ENCODE peak calls at places on chromosome 9, in seven cellular contexts. K is coronary artery, E is HFF-Myc, W is globus pallidus, O is fibroblast of pulmonary artery, F is MM.1S, G is endothelial cell. S is an unnamed sample.

GRCh38 chr9:109542922-109543321 is 44.8 kb upstream of the PTPN3 start:
- DNase-seq in W (no peak), F (no peak), G (no peak), O (peak; percentile 9), K (no peak), E (no peak), S (no peak)

GRCh38 chr9:93205045-93205768 is 21.3 kb downstream of the WNK2 start:
- DNase-seq in O (peak; percentile 17), E (no peak), F (peak; percentile 20), K (peak; percentile 84), G (no peak), W (peak; percentile 24), S (peak; percentile 30)

GRCh38 chr9:38527507-38527906 is 92.9 kb downstream of the ANKRD18A start:
- DNase-seq in W (no peak), F (no peak), G (no peak), O (no peak), K (no peak), E (no peak), S (peak; percentile 2)

GRCh38 chr9:84271004-84271886 is 69.3 kb downstream of the SLC28A3 start:
- DNase-seq in E (peak; percentile 10), F (no peak), W (peak; percentile 60), G (peak; percentile 50), K (no peak), O (peak; percentile 81), S (peak; percentile 67)

GRCh38 chr9:73183917-73184861 is 32.5 kb downstream of the ANXA1 start:
- DNase-seq in W (peak; percentile 31), F (peak; percentile 56), E (no peak), G (no peak), K (no peak), O (peak; percentile 77), S (no peak)

GRCh38 chr9:135976944-135977343 is 15.8 kb upstream of the UBAC1 start:
- DNase-seq in G (no peak), O (no peak), K (no peak), E (no peak), W (no peak), F (no peak), S (no peak)

GRCh38 chr9:129458663-129459549 is 162.0 kb downstream of the C9orf50 start:
- DNase-seq in E (no peak), O (no peak), W (peak; percentile 69), G (peak; percentile 29), K (peak; percentile 89), F (no peak), S (no peak)

GRCh38 chr9:75429531-75430454 is 341.5 kb downstream of the OSTF1 start:
- DNase-seq in W (peak; percentile 49), O (no peak), E (no peak), G (no peak), F (no peak), K (no peak), S (no peak)

GRCh38 chr9:70588381-70588780 is 173.9 kb upstream of the KLF9 start:
- DNase-seq in O (no peak), K (no peak), F (no peak), E (no peak), G (no peak), W (no peak), S (no peak)

GRCh38 chr9:117547904-117548303 is 133.0 kb upstream of the ASTN2 start:
- DNase-seq in K (no peak), F (no peak), E (no peak), O (no peak), W (no peak), G (no peak), S (no peak)

GRCh38 chr9:91660295-91660589 is 236.6 kb upstream of the NFIL3 start:
- DNase-seq in F (no peak), G (no peak), E (no peak), K (no peak), W (no peak), O (no peak), S (no peak)

GRCh38 chr9:136700959-136701664 is 11.3 kb upstream of the DIPK1B start:
- DNase-seq in K (no peak), G (peak; percentile 11), F (peak; percentile 53), O (no peak), E (no peak), W (no peak), S (no peak)

GRCh38 chr9:19184144-19184917 is 46.2 kb upstream of the DENND4C start:
- DNase-seq in O (peak; percentile 91), F (no peak), K (peak; percentile 92), W (peak; percentile 41), E (peak; percentile 78), G (no peak), S (peak; percentile 15)

GRCh38 chr9:734831-735511 is 106.5 kb upstream of the DMRT1 start:
- DNase-seq in G (no peak), F (no peak), W (peak; percentile 87), K (peak; percentile 85), O (peak; percentile 96), E (peak; percentile 49), S (no peak)

GRCh38 chr9:104009853-104010252 is 84.3 kb upstream of the SMC2 start:
- DNase-seq in W (no peak), G (no peak), K (no peak), F (no peak), E (no peak), O (peak; percentile 23), S (no peak)

GRCh38 chr9:89889865-89890264 is 285.1 kb downstream of the GADD45G start:
- DNase-seq in O (no peak), E (no peak), W (no peak), F (no peak), K (no peak), G (no peak), S (no peak)

GRCh38 chr9:113738898-113739604 is 137.1 kb upstream of the ZNF618 start:
- DNase-seq in E (no peak), O (peak; percentile 11), F (no peak), W (no peak), G (no peak), K (no peak), S (no peak)

GRCh38 chr9:112569186-112569585 is 82.6 kb downstream of the KIAA1958 start:
- DNase-seq in K (no peak), G (no peak), O (peak; percentile 68), F (no peak), E (peak; percentile 69), W (no peak), S (no peak)

GRCh38 chr9:120151806-120152205 is 428.2 kb downstream of the CDK5RAP2 start:
- DNase-seq in G (no peak), W (no peak), O (no peak), E (no peak), F (no peak), K (no peak), S (peak; percentile 9)

GRCh38 chr9:21432640-21433425 is 7.4 kb upstream of the IFNA1 start:
- DNase-seq in E (no peak), O (no peak), W (peak; percentile 30), F (no peak), K (no peak), G (no peak), S (no peak)

GRCh38 chr9:7328453-7328852 is 471.1 kb downstream of the DMAC1 start:
- DNase-seq in K (no peak), O (no peak), G (no peak), W (no peak), F (no peak), E (no peak), S (no peak)

GRCh38 chr9:97363661-97364299 is 48.1 kb upstream of the TDRD7 start:
- DNase-seq in W (no peak), O (no peak), K (peak; percentile 47), F (peak; percentile 90), E (no peak), G (no peak), S (no peak)

GRCh38 chr9:69899491-69899890 is 78.9 kb downstream of the CFAP95 start:
- DNase-seq in K (no peak), F (no peak), W (no peak), E (no peak), O (no peak), G (no peak), S (no peak)

GRCh38 chr9:73745598-73745997 is 593.9 kb downstream of the ANXA1 start:
- DNase-seq in F (no peak), O (no peak), E (no peak), G (no peak), W (no peak), K (no peak), S (no peak)

GRCh38 chr9:85484235-85484634 is 257.5 kb downstream of the AGTPBP1 start:
- DNase-seq in E (no peak), K (no peak), O (no peak), F (no peak), W (no peak), G (no peak), S (no peak)

GRCh38 chr9:36426945-36427344 is 26.9 kb upstream of the RNF38 start:
- DNase-seq in K (no peak), O (peak; percentile 17), G (no peak), F (no peak), E (no peak), W (no peak), S (no peak)

GRCh38 chr9:68951879-68952659 is 61.8 kb downstream of the PRKACG start:
- DNase-seq in G (no peak), W (peak; percentile 70), O (no peak), F (no peak), E (no peak), K (no peak), S (no peak)

GRCh38 chr9:76310991-76311390 is 83.2 kb downstream of the RFK start:
- DNase-seq in K (no peak), O (no peak), G (no peak), W (no peak), F (no peak), E (no peak), S (no peak)

GRCh38 chr9:86767373-86767772 is 179.9 kb downstream of the GAS1 start:
- DNase-seq in O (peak; percentile 10), F (no peak), E (no peak), W (no peak), G (no peak), K (no peak), S (no peak)